ENCODE peak calls at places on chromosomes 4 and X, in nine cellular contexts. One of them, this sample, is unnamed.

GRCh38 chr4:112379306-112379705 is 82.1 kb downstream of the ALPK1 start:
- DNase-seq in glutamatergic neuron: peak; percentile 91
- DNase-seq in brain microvascular endothelial cell: no peak
- DNase-seq in cardiac septum: no peak
- DNase-seq in SIG-M5: no peak
- DNase-seq in GM23338: peak; percentile 93
- DNase-seq in psoas muscle: no peak
- DNase-seq in IMR-90: no peak
- DNase-seq in right cardiac atrium: no peak
- DNase-seq in this sample: no peak

GRCh38 chr4:1130318-1131186 is 17.2 kb upstream of the RNF212 start:
- DNase-seq in cardiac septum: no peak
- DNase-seq in IMR-90: peak; percentile 76
- DNase-seq in GM23338: peak; percentile 74
- DNase-seq in glutamatergic neuron: peak; percentile 79
- DNase-seq in right cardiac atrium: peak; percentile 62
- DNase-seq in brain microvascular endothelial cell: peak; percentile 42
- DNase-seq in SIG-M5: no peak
- DNase-seq in psoas muscle: peak; percentile 69
- DNase-seq in this sample: peak; percentile 71

GRCh38 chrX:126165721-126166401 is at the start of gene DCAF12L2:
- DNase-seq in IMR-90: no peak
- DNase-seq in SIG-M5: no peak
- DNase-seq in GM23338: peak; percentile 48
- DNase-seq in right cardiac atrium: no peak
- DNase-seq in brain microvascular endothelial cell: no peak
- DNase-seq in psoas muscle: peak; percentile 10
- DNase-seq in cardiac septum: no peak
- DNase-seq in glutamatergic neuron: peak; percentile 52
- DNase-seq in this sample: no peak

GRCh38 chr4:52982246-52982950 is 120.3 kb downstream of the RASL11B start:
- DNase-seq in psoas muscle: no peak
- DNase-seq in glutamatergic neuron: no peak
- DNase-seq in right cardiac atrium: no peak
- DNase-seq in GM23338: peak; percentile 66
- DNase-seq in IMR-90: peak; percentile 73
- DNase-seq in brain microvascular endothelial cell: peak; percentile 53
- DNase-seq in cardiac septum: no peak
- DNase-seq in SIG-M5: no peak
- DNase-seq in this sample: no peak

GRCh38 chr4:159242427-159242826 is 139.5 kb downstream of the RAPGEF2 start:
- DNase-seq in SIG-M5: no peak
- DNase-seq in psoas muscle: no peak
- DNase-seq in cardiac septum: no peak
- DNase-seq in IMR-90: no peak
- DNase-seq in GM23338: no peak
- DNase-seq in right cardiac atrium: no peak
- DNase-seq in glutamatergic neuron: no peak
- DNase-seq in brain microvascular endothelial cell: no peak
- DNase-seq in this sample: no peak

GRCh38 chr4:518569-519083 is 19.6 kb downstream of the PIGG start:
- DNase-seq in glutamatergic neuron: no peak
- DNase-seq in brain microvascular endothelial cell: no peak
- DNase-seq in GM23338: peak; percentile 64
- DNase-seq in SIG-M5: no peak
- DNase-seq in psoas muscle: no peak
- DNase-seq in right cardiac atrium: no peak
- DNase-seq in IMR-90: no peak
- DNase-seq in cardiac septum: peak; percentile 15
- DNase-seq in this sample: no peak

GRCh38 chr4:1055721-1056590 is 44.5 kb downstream of the FGFRL1 start:
- DNase-seq in glutamatergic neuron: no peak
- DNase-seq in IMR-90: peak; percentile 48
- DNase-seq in right cardiac atrium: no peak
- DNase-seq in GM23338: peak; percentile 66
- DNase-seq in cardiac septum: no peak
- DNase-seq in brain microvascular endothelial cell: no peak
- DNase-seq in SIG-M5: no peak
- DNase-seq in psoas muscle: no peak
- DNase-seq in this sample: peak; percentile 93

GRCh38 chr4:70183168-70183939 is 12.2 kb upstream of the ODAM start:
- DNase-seq in SIG-M5: no peak
- DNase-seq in brain microvascular endothelial cell: peak; percentile 67
- DNase-seq in GM23338: peak; percentile 83
- DNase-seq in IMR-90: peak; percentile 48
- DNase-seq in psoas muscle: no peak
- DNase-seq in cardiac septum: no peak
- DNase-seq in right cardiac atrium: no peak
- DNase-seq in glutamatergic neuron: peak; percentile 19
- DNase-seq in this sample: no peak

GRCh38 chr4:186201535-186202230 is 10.3 kb downstream of the CYP4V2 start:
- DNase-seq in psoas muscle: no peak
- DNase-seq in brain microvascular endothelial cell: peak; percentile 36
- DNase-seq in glutamatergic neuron: peak; percentile 40
- DNase-seq in right cardiac atrium: no peak
- DNase-seq in IMR-90: peak; percentile 40
- DNase-seq in SIG-M5: no peak
- DNase-seq in cardiac septum: no peak
- DNase-seq in GM23338: peak; percentile 76
- DNase-seq in this sample: peak; percentile 71

GRCh38 chr4:94457692-94458106 is 6.0 kb downstream of the PDLIM5 start:
- DNase-seq in glutamatergic neuron: no peak
- DNase-seq in right cardiac atrium: peak; percentile 25
- DNase-seq in psoas muscle: no peak
- DNase-seq in GM23338: peak; percentile 43
- DNase-seq in brain microvascular endothelial cell: no peak
- DNase-seq in cardiac septum: no peak
- DNase-seq in SIG-M5: no peak
- DNase-seq in IMR-90: no peak
- DNase-seq in this sample: no peak

GRCh38 chrX:109600114-109600710 is 24.8 kb downstream of the KCNE5 start:
- DNase-seq in GM23338: peak; percentile 32
- DNase-seq in glutamatergic neuron: peak; percentile 52
- DNase-seq in IMR-90: no peak
- DNase-seq in SIG-M5: no peak
- DNase-seq in psoas muscle: no peak
- DNase-seq in right cardiac atrium: peak; percentile 15
- DNase-seq in brain microvascular endothelial cell: no peak
- DNase-seq in cardiac septum: no peak
- DNase-seq in this sample: no peak

This sample was measured in B cell.